ENCODE peak calls at places on chromosomes 2 and 18, in nine cellular contexts. B is heart left ventricle; O is aorta; S is HAP-1; C is astrocyte; M is T-helper 17 cell; X is OCI-LY7; V is CD8-positive, alpha-beta T cell; H is GM12878. Z is an unnamed sample. For H3K9me3, the result is how much of the 10 kb centered on the place peaks cover.

GRCh38 chr2:46812381-46813024 is 103.1 kb downstream of the MCFD2 start:
- DNase-seq in H (no peak), X (no peak), S (no peak), B (peak), V (no peak), O (peak), M (no peak), C (peak), Z (no peak)

GRCh38 chr2:105841551-105841950 is 96.8 kb downstream of the NCK2 start:
- DNase-seq in H (no peak), V (no peak), S (no peak), O (no peak), C (no peak), B (no peak), X (no peak), M (no peak), Z (no peak)

GRCh38 chr2:218992703-218993344 is 398 bp downstream of the CRYBA2 start:
- DNase-seq in S (no peak), X (no peak), O (peak), C (no peak), H (no peak), V (no peak), M (no peak), B (no peak), Z (no peak)

GRCh38 chr2:140650825-140651224 is 1480.0 kb downstream of the LRP1B start:
- DNase-seq in H (no peak), S (no peak), V (no peak), O (no peak), X (no peak), C (peak), M (no peak), B (no peak), Z (no peak)

GRCh38 chr18:767084-767882 is 44.8 kb downstream of the YES1 start:
- DNase-seq in M (no peak), O (no peak), H (no peak), B (no peak), V (no peak), X (no peak), S (no peak), C (no peak), Z (no peak)

GRCh38 chr2:240981273-240981672 is 17.1 kb upstream of the SNED1 start:
- DNase-seq in V (no peak), H (no peak), O (peak), S (no peak), X (no peak), C (peak), B (no peak), M (no peak), Z (no peak)

GRCh38 chr2:71944183-71944550 is 203.5 kb downstream of the CYP26B1 start:
- DNase-seq in B (no peak), C (no peak), V (no peak), S (no peak), O (no peak), H (no peak), X (no peak), M (no peak), Z (no peak)

GRCh38 chr18:48770243-48770642 is 180.5 kb downstream of the SMAD7 start:
- DNase-seq in C (no peak), B (peak), M (no peak), V (no peak), X (no peak), S (no peak), H (no peak), O (no peak), Z (no peak)

GRCh38 chr2:109264595-109265328 is 135.8 kb downstream of the SH3RF3 start:
- DNase-seq in O (no peak), X (no peak), V (no peak), S (no peak), B (peak), M (no peak), C (peak), H (no peak), Z (no peak)

GRCh38 chr18:28248653-28249052 is 71.7 kb upstream of the CDH2 start:
- DNase-seq in H (no peak), V (no peak), O (no peak), C (no peak), X (no peak), S (no peak), B (no peak), M (no peak), Z (no peak)

GRCh38 chr2:11748861-11749645 is 2.6 kb downstream of the LPIN1 start:
- DNase-seq in V (no peak), O (no peak), X (peak), C (no peak), S (no peak), H (no peak), M (no peak), B (no peak), Z (no peak)

GRCh38 chr2:113700186-113700841 is 56.1 kb downstream of the SLC35F5 start:
- DNase-seq in S (peak), O (no peak), M (no peak), X (peak), B (peak), H (peak), V (peak), C (no peak), Z (peak)

GRCh38 chr2:8918412-8918811 is 81.0 kb upstream of the KIDINS220 start:
- DNase-seq in M (no peak), B (no peak), O (no peak), V (no peak), X (no peak), H (no peak), C (no peak), S (no peak), Z (no peak)

GRCh38 chr2:237766334-237766733 is 32.2 kb upstream of the RBM44 start:
- DNase-seq in O (peak), V (no peak), X (no peak), B (no peak), M (no peak), H (no peak), C (peak), S (no peak), Z (no peak)

GRCh38 chr2:234025475-234025874 is 25.0 kb upstream of the SPP2 start:
- DNase-seq in O (no peak), B (no peak), M (no peak), X (no peak), V (no peak), S (no peak), H (peak), C (no peak), Z (no peak)

GRCh38 chr18:10518595-10519273 is 7.1 kb upstream of the NAPG start:
- DNase-seq in M (no peak), V (no peak), X (no peak), O (no peak), H (no peak), B (no peak), C (no peak), S (peak), Z (no peak)

GRCh38 chr2:30823452-30823851 is 16.2 kb upstream of the CAPN13 start:
- DNase-seq in V (no peak), H (no peak), C (no peak), M (no peak), X (no peak), S (no peak), B (no peak), O (no peak), Z (no peak)

GRCh38 chr2:16487686-16488085 is 177.9 kb downstream of the CYRIA start:
- DNase-seq in S (peak), V (no peak), C (peak), B (no peak), O (no peak), X (no peak), H (no peak), M (no peak), Z (no peak)

GRCh38 chr2:200756618-200757321 is 54.9 kb upstream of the BZW1 start:
- DNase-seq in C (peak), V (no peak), O (no peak), B (no peak), S (no peak), H (no peak), M (no peak), X (no peak), Z (no peak)

GRCh38 chr2:102473020-102473419 is at the start of gene SLC9A4:
- DNase-seq in X (peak), O (no peak), H (no peak), M (peak), V (peak), C (peak), S (peak), B (no peak), Z (no peak)

GRCh38 chr2:212811036-212811805 is 272.6 kb upstream of the ERBB4 start:
- DNase-seq in O (no peak), B (no peak), C (peak), M (no peak), S (no peak), X (no peak), V (no peak), H (no peak), Z (no peak)

GRCh38 chr2:11387831-11388230 is 43.4 kb upstream of the ROCK2 start:
- DNase-seq in X (no peak), B (no peak), H (no peak), M (no peak), O (no peak), C (no peak), V (no peak), S (no peak), Z (no peak)

GRCh38 chr2:127154985-127155650 is 48.2 kb upstream of the BIN1 start:
- DNase-seq in B (no peak), M (no peak), X (no peak), S (no peak), V (no peak), H (no peak), O (no peak), C (peak), Z (no peak)

GRCh38 chr2:40016151-40016885 is 237.3 kb upstream of the THUMPD2 start:
- DNase-seq in M (no peak), H (no peak), B (no peak), V (no peak), O (no peak), S (no peak), C (no peak), X (no peak), Z (no peak)

GRCh38 chr2:51290725-51291124 is 258.8 kb upstream of the NRXN1 start:
- DNase-seq in C (peak), H (no peak), M (no peak), V (no peak), X (no peak), S (no peak), O (no peak), B (no peak), Z (no peak)

GRCh38 chr2:159592446-159592845 is 23.9 kb downstream of the BAZ2B start:
- DNase-seq in S (no peak), H (no peak), X (no peak), C (no peak), V (no peak), B (no peak), O (no peak), M (no peak), Z (no peak)

GRCh38 chr2:128605931-128606330 is 287.3 kb upstream of the HS6ST1 start:
- DNase-seq in M (no peak), O (peak), V (no peak), B (peak), S (no peak), X (no peak), H (no peak), C (no peak), Z (no peak)

GRCh38 chr2:45432406-45432805 is 178.7 kb downstream of the SRBD1 start:
- DNase-seq in S (no peak), C (no peak), V (no peak), O (no peak), M (no peak), H (no peak), B (no peak), X (no peak), Z (no peak)

GRCh38 chr2:150938586-150938985 is 323.1 kb downstream of the RBM43 start:
- DNase-seq in V (no peak), S (no peak), H (no peak), M (no peak), O (no peak), X (no peak), C (peak), B (no peak), Z (no peak)

GRCh38 chr2:122543815-122544214 is 788.4 kb downstream of the TSN start:
- DNase-seq in C (peak), B (no peak), H (no peak), S (no peak), X (no peak), M (no peak), V (no peak), O (no peak), Z (no peak)

GRCh38 chr2:10016802-10017258 is 26.5 kb upstream of the KLF11 start:
- DNase-seq in X (no peak), V (no peak), S (no peak), H (no peak), C (no peak), M (no peak), B (no peak), O (peak), Z (no peak)

GRCh38 chr2:10012963-10013461 is 30.3 kb upstream of the KLF11 start:
- DNase-seq in X (no peak), C (no peak), M (no peak), O (peak), H (no peak), S (no peak), V (no peak), B (no peak), Z (no peak)

GRCh38 chr2:10017313-10017941 is 25.9 kb upstream of the KLF11 start:
- DNase-seq in V (no peak), M (no peak), C (no peak), S (no peak), B (no peak), O (peak), X (no peak), H (no peak), Z (no peak)

GRCh38 chr2:10016001-10016801 is 27.1 kb upstream of the KLF11 start:
- DNase-seq in M (no peak), X (no peak), B (no peak), S (no peak), V (no peak), H (no peak), C (no peak), O (peak), Z (no peak)

DNA sequence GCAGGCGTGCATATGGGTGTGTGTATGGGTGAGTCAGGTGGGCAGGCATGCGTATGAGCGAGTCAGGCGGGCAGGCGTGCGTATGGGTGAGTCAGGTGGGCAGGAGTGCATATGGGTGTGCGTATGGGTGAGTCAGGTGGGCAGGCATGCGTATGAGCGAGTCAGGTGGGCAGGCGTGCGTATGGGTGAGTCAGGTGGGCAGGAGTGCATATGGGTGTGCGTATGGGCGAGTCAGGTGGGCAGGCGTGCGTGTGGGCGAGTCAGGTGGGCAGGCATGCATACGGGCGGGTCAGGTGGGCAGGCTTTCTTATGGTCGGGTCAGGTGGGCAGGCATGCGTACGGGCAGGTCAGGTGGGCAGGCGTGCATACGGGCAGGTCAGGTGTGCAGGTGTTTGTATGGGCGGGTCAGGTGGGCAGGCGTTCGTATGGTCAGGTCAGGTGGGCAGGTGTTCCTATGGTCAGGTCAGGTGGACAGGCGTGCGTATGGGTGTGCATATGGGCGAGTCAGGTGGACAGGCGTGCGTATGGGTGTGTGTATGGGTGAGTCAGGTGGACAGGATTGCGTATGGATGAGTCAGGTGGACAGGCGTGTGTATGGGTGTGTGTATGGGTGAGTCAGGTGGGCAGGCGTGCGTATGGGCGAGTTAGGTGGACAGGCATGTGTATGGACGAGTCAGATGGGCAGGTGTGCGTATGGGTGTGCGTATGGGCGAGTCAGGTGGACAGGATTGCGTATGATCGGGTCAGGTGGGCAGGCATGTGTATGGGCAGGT is 28.7 kb upstream of the KLF11 start:
- DNase-seq in C (no peak), S (no peak), O (peak), X (no peak), V (no peak), M (no peak), H (no peak), B (no peak), Z (no peak)
- H3K9me3 ChIP-seq in C (under half), S (under half), O (under half), X (under half), V (under half), M (under half), H (under half), B (under half), Z (under half)

GRCh38 chr18:35303610-35304009 is 13.6 kb upstream of the ZSCAN30 start:
- DNase-seq in B (no peak), H (no peak), M (no peak), C (no peak), V (no peak), S (no peak), X (no peak), O (no peak), Z (no peak)

GRCh38 chr18:35311506-35311905 is 21.5 kb upstream of the ZSCAN30 start:
- DNase-seq in H (no peak), C (peak), X (no peak), B (no peak), V (no peak), S (no peak), O (no peak), M (no peak), Z (no peak)

DNA sequence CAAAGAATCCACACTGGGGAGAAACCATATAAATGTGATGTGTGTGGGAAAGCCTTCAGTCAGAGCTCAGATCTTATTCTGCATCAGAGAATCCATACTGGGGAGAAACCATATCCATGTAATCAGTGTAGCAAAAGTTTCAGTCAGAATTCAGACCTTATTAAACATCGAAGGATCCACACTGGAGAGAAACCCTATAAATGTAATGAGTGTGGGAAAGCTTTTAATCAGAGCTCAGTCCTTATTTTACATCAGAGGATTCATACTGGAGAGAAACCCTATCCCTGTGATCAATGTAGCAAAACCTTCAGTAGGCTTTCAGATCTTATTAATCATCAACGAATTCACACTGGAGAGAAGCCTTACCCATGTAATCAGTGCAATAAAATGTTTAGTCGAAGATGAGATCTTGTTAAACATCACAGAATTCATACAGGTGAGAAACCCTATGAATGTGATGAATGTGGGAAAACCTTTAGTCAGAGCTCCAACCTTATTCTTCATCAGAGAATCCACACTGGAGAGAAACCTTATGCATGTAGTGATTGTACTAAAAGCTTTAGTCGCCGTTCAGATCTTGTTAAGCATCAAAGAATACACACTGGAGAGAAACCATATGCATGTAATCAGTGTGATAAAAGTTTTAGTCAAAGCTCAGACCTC is 16.7 kb upstream of the ZSCAN30 start:
- DNase-seq in X (no peak), C (no peak), S (no peak), B (no peak), O (no peak), M (no peak), V (no peak), H (no peak), Z (no peak)
- H3K9me3 ChIP-seq in X (under half), C (half or more), S (under half), B (half or more), O (under half), M (under half), V (half or more), H (under half), Z (half or more)

GRCh38 chr2:37648316-37649011 is 23.0 kb downstream of the CDC42EP3 start:
- DNase-seq in M (peak), C (no peak), X (peak), O (peak), H (no peak), B (peak), S (no peak), V (peak), Z (peak)
- H3K9me3 ChIP-seq in M (under half), C (under half), X (under half), O (under half), H (under half), B (under half), S (under half), V (under half), Z (under half)

DNA sequence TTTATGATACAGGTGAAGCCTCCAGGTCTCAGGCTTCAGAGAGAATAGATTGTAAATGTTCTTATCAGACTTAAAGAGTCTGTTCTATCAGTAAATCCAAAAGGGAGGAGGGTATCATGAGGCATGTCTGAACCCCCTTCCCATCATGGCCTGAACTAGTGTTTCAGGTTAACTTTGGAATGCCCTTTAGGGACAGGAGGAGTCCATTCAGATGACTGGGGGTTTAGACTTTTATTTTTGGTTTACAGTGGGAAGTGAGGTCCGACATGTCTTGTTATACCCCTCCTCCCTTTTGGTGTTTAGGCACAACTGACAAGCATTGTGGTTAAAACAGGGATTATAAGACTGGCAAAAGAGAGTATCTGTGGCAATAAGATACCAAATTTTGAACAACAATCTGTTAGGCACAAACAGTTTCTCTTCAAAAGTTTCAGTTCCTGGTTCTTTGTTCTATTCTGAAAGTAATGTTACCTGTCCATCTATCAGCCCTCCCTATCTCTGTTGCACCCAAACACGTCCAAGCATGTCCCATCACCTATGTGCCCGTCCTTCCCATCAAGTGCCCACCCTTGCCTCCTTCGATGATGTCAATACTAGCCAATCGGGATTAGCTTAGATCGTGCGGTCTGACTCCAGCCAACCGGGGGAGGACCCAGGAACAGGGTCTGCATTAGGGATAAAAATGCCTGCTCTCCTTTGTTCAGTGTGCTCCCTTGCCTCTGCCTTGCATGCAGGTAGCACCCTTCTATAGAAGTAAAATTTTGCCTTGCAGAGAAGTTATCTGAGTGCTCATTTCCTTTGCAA is 16.4 kb downstream of the TCF23 start:
- DNase-seq in S (no peak), X (peak), B (no peak), M (no peak), V (no peak), O (no peak), H (peak), C (no peak), Z (no peak)
- H3K9me3 ChIP-seq in S (under half), X (under half), B (under half), M (under half), V (under half), O (under half), H (under half), C (under half), Z (under half)

GRCh38 chr2:22579341-22579740 is 805.6 kb upstream of the KLHL29 start:
- DNase-seq in X (no peak), C (no peak), M (no peak), H (no peak), S (no peak), B (no peak), O (no peak), V (no peak), Z (no peak)
- H3K9me3 ChIP-seq in X (under half), C (under half), M (under half), H (under half), S (under half), B (under half), O (under half), V (under half), Z (under half)

DNA sequence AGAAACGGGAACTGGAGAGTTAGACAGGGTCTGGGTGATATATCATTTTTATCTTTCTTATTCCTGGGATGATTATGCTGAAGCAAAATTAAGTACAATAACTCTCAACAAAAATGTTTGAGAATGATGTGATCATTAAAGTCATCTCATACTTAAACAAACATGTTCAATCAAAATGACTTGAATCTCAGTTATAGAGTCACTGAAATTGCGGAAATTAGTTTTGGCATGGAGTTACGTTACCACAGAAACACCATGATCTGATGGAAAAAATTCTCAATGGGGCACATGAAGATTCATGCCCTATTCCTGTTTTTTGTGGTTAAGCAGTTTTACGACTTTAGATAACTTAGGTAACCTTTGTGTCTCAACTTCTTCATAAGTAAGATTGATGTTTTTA is 757.7 kb downstream of the EPHA4 start:
- DNase-seq in V (no peak), S (no peak), X (no peak), O (no peak), M (no peak), H (no peak), B (no peak), C (peak), Z (no peak)
- H3K9me3 ChIP-seq in V (under half), S (under half), X (under half), O (under half), M (under half), H (under half), B (under half), C (under half), Z (under half)

Z was measured in mucosa of descending colon.